ENCODE peak calls at places on chromosomes 4 and X, in four cellular contexts. J, B, Y and P are unnamed samples. For H3K9me3 and H3K36me3, the result is how much of the 10 kb centered on the place peaks cover.

GRCh38 chr4:8675906-8676305 is 83.3 kb downstream of the CPZ start:
- DNase-seq in Y (no peak), J (no peak), B (no peak), P (no peak)

GRCh38 chrX:120274958-120275357 is 24.3 kb downstream of the ZBTB33 start:
- DNase-seq in Y (no peak), B (no peak), J (no peak), P (no peak)

GRCh38 chr4:37475776-37476175 is 210.4 kb downstream of the RELL1 start:
- DNase-seq in Y (no peak), B (no peak), J (no peak), P (no peak)

GRCh38 chrX:30278365-30278764 is 30.8 kb downstream of the NR0B1 start:
- DNase-seq in Y (no peak), B (no peak), J (no peak), P (no peak)

GRCh38 chr4:76035799-76036389 is at the start of gene CXCL11:
- DNase-seq in B (no peak), Y (no peak), J (no peak), P (no peak)

GRCh38 chrX:2889045-2889605 is 40.0 kb downstream of the ARSD start:
- DNase-seq in J (no peak), Y (no peak), B (no peak), P (no peak)

GRCh38 chr4:84403656-84404055 is 95.4 kb downstream of the NKX6-1 start:
- DNase-seq in J (no peak), B (no peak), Y (no peak), P (no peak)

GRCh38 chr4:102477657-102478056 is 23.5 kb upstream of the NFKB1 start:
- DNase-seq in B (no peak), Y (no peak), J (no peak), P (no peak)

GRCh38 chrX:109841869-109842579 is 109.0 kb upstream of the ACSL4 start:
- DNase-seq in Y (no peak), B (no peak), J (no peak), P (no peak)

GRCh38 chr4:108337923-108338322 is 169.2 kb upstream of the LEF1 start:
- DNase-seq in B (no peak), J (no peak), Y (no peak), P (no peak)

DNA sequence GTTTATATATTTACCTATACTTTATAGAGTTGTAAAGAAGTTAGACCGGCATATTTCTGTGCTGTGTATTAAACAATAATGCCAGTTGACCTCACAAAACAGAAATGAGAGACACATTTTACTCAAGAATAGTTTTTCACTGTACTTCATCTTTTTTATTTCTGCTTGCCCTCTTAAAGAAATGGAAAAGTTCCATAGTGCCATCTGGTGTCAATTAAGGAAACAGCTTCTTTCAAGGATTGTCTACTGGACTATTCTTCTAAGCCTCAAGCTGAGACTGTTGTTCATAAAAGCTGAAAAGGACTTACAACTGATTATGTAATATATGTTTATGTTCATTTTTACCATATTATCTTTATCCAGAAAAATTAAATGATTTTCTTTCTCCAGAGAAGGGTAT is 1523.8 kb downstream of the ARAP2 start:
- DNase-seq in B (peak), Y (no peak), J (no peak), P (no peak)
- TF ChIP-seq CTCF in B (peak), Y (peak), J (peak), P (peak)

DNA sequence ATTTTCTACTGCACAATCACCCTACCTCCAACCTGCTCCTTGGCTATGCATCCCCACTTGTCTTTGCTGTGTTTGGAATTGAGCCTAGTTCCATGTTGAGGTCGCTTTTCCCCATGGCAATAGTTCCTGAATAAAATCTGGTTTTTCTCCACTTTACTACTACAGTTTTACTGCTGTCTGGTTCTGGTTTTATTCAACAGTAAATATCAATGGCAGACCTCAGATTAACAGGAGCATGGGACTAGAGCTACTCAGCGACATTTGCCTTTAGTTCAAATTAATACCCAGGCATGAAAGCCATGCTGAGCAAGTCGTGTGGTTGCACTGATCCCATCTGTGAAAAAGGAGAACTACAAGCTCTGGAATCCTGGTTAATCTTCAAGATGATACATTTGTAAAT is 460.3 kb downstream of the GRXCR1 start:
- DNase-seq in J (no peak), Y (no peak), B (no peak), P (no peak)
- H3K9me3 ChIP-seq in J (under half), Y (under half), B (under half), P (under half)

GRCh38 chrX:119010491-119010890 is 36.1 kb downstream of the LONRF3 start:
- DNase-seq in B (no peak), J (no peak), Y (no peak), P (no peak)
- H3K36me3 ChIP-seq in B (under half), J (under half), Y (half or more), P (under half)

GRCh38 chrX:110992611-110993010 is 103.4 kb upstream of the PAK3 start:
- DNase-seq in B (peak), J (no peak), Y (no peak), P (no peak)
- TF ChIP-seq CTCF in B (peak), J (peak), Y (peak), P (peak)

DNA sequence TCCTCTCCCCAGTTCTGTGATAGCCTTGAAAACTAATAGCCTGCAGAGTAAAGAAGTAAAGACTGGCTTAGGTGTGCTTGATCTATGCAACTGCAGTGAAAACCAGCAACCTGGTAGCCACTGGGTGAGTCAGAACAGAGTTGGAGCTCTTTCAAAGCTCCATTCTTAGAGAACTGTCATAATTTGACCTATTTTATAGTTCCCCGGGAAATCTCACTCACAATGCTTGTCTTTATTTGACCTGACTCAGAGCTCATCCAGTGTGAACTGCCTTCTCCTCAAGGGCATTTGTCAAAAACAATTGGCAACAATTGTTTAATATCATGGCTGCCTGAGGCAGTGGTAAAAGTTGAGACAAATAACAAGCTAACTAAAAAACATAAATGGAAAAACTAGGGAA is 213.0 kb upstream of the NHS start:
- DNase-seq in Y (no peak), J (no peak), B (no peak), P (no peak)
- H3K9me3 ChIP-seq in Y (under half), J (under half), B (under half), P (under half)

GRCh38 chr4:145774473-145774872 is 94.5 kb downstream of the C4orf51 start:
- DNase-seq in Y (no peak), B (no peak), J (no peak), P (no peak)

GRCh38 chr4:145773581-145774234 is 93.8 kb downstream of the C4orf51 start:
- DNase-seq in Y (no peak), B (peak), J (no peak), P (no peak)

GRCh38 chr4:145779319-145779801 is 99.4 kb downstream of the C4orf51 start:
- DNase-seq in B (no peak), Y (no peak), J (no peak), P (no peak)

GRCh38 chr4:145775406-145775805 is 95.5 kb downstream of the C4orf51 start:
- DNase-seq in B (no peak), J (no peak), Y (no peak), P (no peak)

DNA sequence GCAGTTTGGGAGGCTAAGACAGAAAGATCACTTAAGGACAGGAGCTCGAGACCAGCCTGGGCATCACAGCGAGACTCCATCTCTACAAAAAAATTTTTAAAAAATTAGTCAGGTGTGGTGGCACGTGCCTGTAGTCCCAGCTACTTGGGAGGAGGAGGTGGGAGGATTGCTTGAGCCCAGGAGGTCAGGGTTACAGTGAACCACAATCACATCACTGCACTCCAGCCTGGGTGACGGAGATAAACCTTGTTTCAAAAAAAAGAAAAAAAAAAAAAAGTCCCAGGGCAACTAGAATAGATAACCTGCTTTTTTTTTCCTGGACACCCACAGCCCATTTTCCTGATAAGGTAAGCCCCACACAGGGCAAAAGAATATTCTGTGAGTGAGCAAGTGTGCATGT is 96.3 kb downstream of the C4orf51 start:
- DNase-seq in J (no peak), B (no peak), Y (no peak), P (no peak)
- H3K36me3 ChIP-seq in J (under half), B (under half), Y (under half), P (under half)

DNA sequence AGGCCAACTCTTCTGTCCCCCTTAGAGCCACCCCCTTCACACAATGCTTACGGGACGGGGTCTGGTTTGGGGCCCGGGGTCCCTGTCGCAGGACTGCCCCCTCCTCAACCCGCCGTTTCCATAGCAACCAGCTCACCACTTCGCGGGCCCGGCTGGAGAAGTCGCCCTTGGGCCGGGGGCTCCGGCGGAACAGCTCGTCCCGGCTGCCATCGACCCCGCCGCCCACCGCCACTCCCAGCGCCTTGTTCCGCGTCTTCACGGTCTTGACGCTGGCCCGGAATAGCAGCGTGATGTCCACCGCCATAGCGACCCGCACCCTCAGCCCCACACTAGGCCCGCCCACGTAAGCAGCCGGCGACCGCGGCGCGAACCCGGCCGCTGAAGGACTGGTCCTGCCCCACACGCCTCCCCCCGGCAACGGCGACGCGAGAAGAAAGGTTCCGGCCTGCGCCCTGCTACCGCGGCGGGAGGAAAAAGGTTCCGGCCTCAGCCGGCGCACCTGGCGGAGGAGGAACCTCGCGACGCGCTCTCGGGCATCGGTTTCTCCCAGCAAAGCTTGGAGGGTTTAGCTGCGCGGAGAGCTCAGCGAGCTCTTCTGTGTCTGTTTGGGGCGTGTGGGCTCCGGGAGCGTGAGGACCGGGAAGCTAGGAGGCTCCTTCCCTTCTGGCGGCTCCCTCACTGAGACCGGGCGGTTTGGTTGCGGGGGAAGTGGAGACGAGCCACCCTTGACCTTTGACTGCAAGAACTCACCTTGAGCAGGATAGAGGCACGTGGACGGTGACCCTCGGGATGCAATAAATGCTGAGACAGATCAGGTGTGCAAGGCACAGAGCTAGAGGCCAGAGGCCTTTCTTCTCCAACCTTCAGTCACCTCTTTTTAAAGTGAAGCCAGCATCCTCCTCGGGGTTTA is at the start of gene STX18:
- DNase-seq in Y (peak), B (peak), J (peak), P (peak)
- TF ChIP-seq CTCF in Y (no peak), B (no peak), J (no peak), P (no peak)